ENCODE peak calls at places on chromosomes 11 and 22, in nine cellular contexts. T is PC-9; N is ovary; J is neuronal stem cell; L is mesendoderm; K is CD4-positive, alpha-beta memory T cell; M is SJSA1; A is cardiac muscle cell; X is IMR-90. W is an unnamed sample.
A peak's percentile ranks its signal among the peaks of the same experiment; 100 is the strongest.

GRCh38 chr22:49391436-49391835 is 436.2 kb downstream of the BRD1 start:
- DNase-seq in M (no peak), L (no peak), J (no peak), K (no peak), X (no peak), T (no peak), A (no peak), N (no peak), W (no peak)

GRCh38 chr11:122782222-122782621 is 56.1 kb upstream of the CRTAM start:
- DNase-seq in M (no peak), A (no peak), X (no peak), T (no peak), J (no peak), N (no peak), K (no peak), L (no peak), W (no peak)

GRCh38 chr11:4511267-4511666 is 28.8 kb downstream of the OR52K1 start:
- DNase-seq in T (no peak), J (no peak), M (no peak), X (no peak), N (peak; percentile 40), L (no peak), A (no peak), K (no peak), W (no peak)

GRCh38 chr22:27655582-27656185 is 145.9 kb downstream of the MN1 start:
- DNase-seq in K (no peak), J (no peak), L (no peak), N (no peak), M (no peak), A (no peak), X (no peak), T (no peak), W (no peak)

GRCh38 chr11:117188620-117189081 is 10.1 kb downstream of the SIDT2 start:
- DNase-seq in J (no peak), K (no peak), A (no peak), M (no peak), N (peak; percentile 41), T (no peak), L (no peak), X (no peak), W (no peak)

GRCh38 chr11:57513911-57514537 is 1.5 kb downstream of the SLC43A1 start:
- DNase-seq in N (peak; percentile 66), L (peak; percentile 64), X (peak; percentile 33), J (no peak), K (no peak), M (peak; percentile 4), T (no peak), A (peak; percentile 56), W (peak; percentile 63)

GRCh38 chr22:34019190-34019845 is 99.0 kb upstream of the LARGE1 start:
- DNase-seq in K (no peak), N (no peak), L (peak; percentile 5), A (no peak), X (no peak), T (no peak), M (no peak), J (no peak), W (no peak)

GRCh38 chr22:19450363-19451175 is 3.1 kb upstream of the C22orf39 start:
- DNase-seq in M (no peak), T (no peak), J (no peak), A (no peak), N (no peak), K (no peak), X (peak; percentile 13), L (no peak), W (no peak)

GRCh38 chr11:62546244-62546936 is at the start of gene AHNAK:
- DNase-seq in T (peak; percentile 83), L (peak; percentile 72), A (peak; percentile 73), X (peak; percentile 52), M (no peak), J (peak; percentile 61), N (peak; percentile 87), K (peak; percentile 77), W (peak; percentile 86)

GRCh38 chr11:88384004-88384677 is 46.6 kb upstream of the CTSC start:
- DNase-seq in M (no peak), N (no peak), A (peak; percentile 44), T (no peak), J (no peak), K (no peak), L (no peak), X (peak; percentile 47), W (no peak)

GRCh38 chr22:47019012-47019790 is 256.8 kb downstream of the TBC1D22A start:
- DNase-seq in N (peak; percentile 82), L (no peak), A (peak; percentile 46), J (no peak), T (no peak), X (no peak), M (no peak), K (no peak), W (no peak)

GRCh38 chr11:95299078-95299611 is 68.1 kb upstream of the SESN3 start:
- DNase-seq in K (no peak), M (no peak), J (no peak), N (no peak), T (no peak), A (no peak), L (no peak), X (no peak), W (no peak)

GRCh38 chr11:20474176-20474950 is 86.8 kb downstream of the PRMT3 start:
- DNase-seq in N (no peak), A (no peak), K (no peak), T (no peak), L (peak; percentile 51), X (no peak), M (no peak), J (no peak), W (peak; percentile 13)

GRCh38 chr11:133836076-133836548 is 9.2 kb downstream of the SPATA19 start:
- DNase-seq in K (no peak), A (no peak), N (no peak), X (no peak), M (no peak), J (no peak), L (no peak), T (no peak), W (no peak)
- H3K4me1 ChIP-seq in K (no peaks in the 10 kb centered on the region), A (no peaks in the 10 kb centered on the region), N (no peaks in the 10 kb centered on the region), X (no peaks in the 10 kb centered on the region), M (no peaks in the 10 kb centered on the region), J (no peaks in the 10 kb centered on the region), L (no peaks in the 10 kb centered on the region), T (no peaks in the 10 kb centered on the region), W (no peaks in the 10 kb centered on the region)

DNA sequence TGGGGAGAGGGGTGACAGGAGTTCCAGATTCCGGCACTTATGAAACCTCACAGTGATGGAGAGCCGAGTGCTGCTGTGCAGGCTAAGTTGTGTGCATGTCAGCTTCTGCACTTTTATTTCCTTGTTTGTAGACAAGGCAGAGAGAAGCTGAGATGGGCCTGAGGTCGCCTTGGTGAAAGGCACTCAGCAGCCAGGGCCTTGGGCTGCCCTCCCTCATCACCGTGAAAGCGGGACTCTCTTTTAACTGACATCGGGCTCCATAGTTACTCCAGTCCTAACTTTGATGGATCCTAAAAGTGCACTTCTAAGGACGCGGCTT is 7.6 kb downstream of the CD81 start:
- DNase-seq in J (no peak), T (no peak), A (no peak), X (no peak), K (peak; percentile 25), L (no peak), N (no peak), M (no peak), W (no peak)
- H3K4me1 ChIP-seq in J (peaks cover 34% of the 10 kb centered on the region), T (no peaks in the 10 kb centered on the region), A (peaks cover 25% of the 10 kb centered on the region), X (peaks cover 53% of the 10 kb centered on the region), K (peaks cover 80% of the 10 kb centered on the region), L (peaks cover 3% of the 10 kb centered on the region), N (peaks cover 67% of the 10 kb centered on the region), M (peaks cover 45% of the 10 kb centered on the region), W (peaks cover 13% of the 10 kb centered on the region)

DNA sequence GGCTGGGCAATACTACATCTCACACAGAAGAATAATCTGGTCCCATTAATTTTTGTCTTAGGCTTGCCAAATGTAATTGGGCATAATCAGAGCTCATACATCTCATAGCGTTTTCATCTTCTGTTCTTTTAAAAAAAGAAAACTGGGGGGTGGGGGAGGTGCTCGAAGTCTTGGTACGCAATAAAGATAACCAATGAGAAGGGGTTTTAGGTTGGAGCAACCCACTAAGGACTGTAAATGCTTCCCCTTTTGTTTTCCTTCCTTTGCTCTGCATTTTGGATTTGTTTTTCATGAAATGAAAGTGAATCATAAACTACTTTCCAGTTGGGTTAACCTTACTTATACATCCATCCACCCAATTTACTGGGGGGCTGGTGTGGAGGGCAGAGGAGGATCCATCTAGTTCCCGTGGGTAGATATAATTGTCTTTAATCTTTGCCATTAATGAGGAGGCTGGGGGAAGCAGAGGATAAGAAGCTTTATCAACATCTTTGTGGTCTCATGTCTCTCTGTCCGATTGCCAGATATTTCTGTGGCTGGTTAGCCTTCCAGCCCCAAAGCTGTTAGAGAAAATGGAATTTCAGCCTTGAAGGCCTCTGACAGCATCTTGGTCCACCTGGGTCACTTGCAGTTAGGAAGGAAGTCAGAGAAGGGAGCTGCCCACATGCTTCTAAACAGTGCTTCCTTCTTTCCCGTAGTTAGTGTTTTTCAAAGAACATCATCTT is 57.1 kb downstream of the ABTB2 start:
- DNase-seq in T (no peak), N (no peak), K (no peak), A (peak; percentile 41), L (no peak), M (no peak), J (no peak), X (no peak), W (no peak)
- H3K4me1 ChIP-seq in T (peaks cover 93% of the 10 kb centered on the region), N (no peaks in the 10 kb centered on the region), K (no peaks in the 10 kb centered on the region), A (peaks cover 49% of the 10 kb centered on the region), L (peaks cover 14% of the 10 kb centered on the region), M (peaks cover 26% of the 10 kb centered on the region), J (peaks cover 13% of the 10 kb centered on the region), X (peaks cover 13% of the 10 kb centered on the region), W (peaks cover 28% of the 10 kb centered on the region)

DNA sequence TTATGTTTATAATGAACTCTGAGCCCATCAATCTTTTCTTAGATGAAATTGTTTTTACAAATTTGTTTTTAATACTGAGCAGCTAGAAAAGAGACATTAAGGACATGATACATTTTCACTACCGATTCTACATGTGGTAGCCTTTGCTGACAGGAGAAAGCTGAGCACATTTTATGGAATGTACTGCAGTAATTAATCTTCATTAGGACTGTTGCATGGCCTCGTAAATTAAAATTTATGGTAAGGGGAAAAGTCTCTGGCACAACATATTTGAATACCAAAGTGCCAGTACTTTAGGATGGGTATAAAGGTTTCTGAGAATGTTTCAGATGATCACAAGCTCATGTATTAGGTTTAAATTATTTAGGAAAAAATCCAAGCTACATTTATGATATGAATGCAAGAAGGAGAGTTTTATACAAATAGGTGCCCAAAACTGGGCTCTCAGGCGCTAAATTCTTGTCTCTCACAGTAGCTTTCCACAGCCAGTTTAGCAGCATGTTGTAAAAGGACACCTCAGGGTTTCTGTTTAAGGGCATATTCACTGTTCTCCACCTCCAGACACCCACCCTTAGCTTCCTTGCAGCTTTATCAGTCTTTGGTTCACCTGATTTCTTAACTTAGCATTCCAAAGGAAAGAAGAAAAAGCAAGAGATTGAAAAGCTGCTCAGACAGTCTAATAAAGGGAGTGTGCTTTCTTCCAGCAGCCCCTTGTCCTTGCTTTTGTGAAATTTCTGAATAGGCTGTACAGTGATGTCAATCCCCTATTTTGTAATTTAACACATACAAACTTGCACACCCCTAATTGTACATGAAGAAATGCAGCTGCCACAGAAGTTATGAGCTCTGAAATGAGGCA is 261.9 kb downstream of the DDX10 start:
- DNase-seq in M (no peak), N (no peak), K (no peak), A (no peak), L (peak; percentile 66), T (no peak), J (no peak), X (no peak), W (peak; percentile 11)
- H3K4me1 ChIP-seq in M (peaks cover 38% of the 10 kb centered on the region), N (no peaks in the 10 kb centered on the region), K (no peaks in the 10 kb centered on the region), A (peaks cover 27% of the 10 kb centered on the region), L (peaks cover 4% of the 10 kb centered on the region), T (peaks cover 16% of the 10 kb centered on the region), J (peaks cover 9% of the 10 kb centered on the region), X (peaks cover 17% of the 10 kb centered on the region), W (peaks cover 31% of the 10 kb centered on the region)

GRCh38 chr11:1571760-1572199 is 291 bp downstream of the DUSP8 start:
- DNase-seq in M (no peak), A (no peak), T (no peak), K (no peak), N (no peak), X (no peak), L (no peak), J (no peak), W (no peak)
- H3K4me1 ChIP-seq in M (peaks cover 11% of the 10 kb centered on the region), A (peaks cover 3% of the 10 kb centered on the region), T (no peaks in the 10 kb centered on the region), K (peaks cover 30% of the 10 kb centered on the region), N (no peaks in the 10 kb centered on the region), X (peaks cover 3% of the 10 kb centered on the region), L (peaks cover 6% of the 10 kb centered on the region), J (peaks cover 18% of the 10 kb centered on the region), W (peaks cover 25% of the 10 kb centered on the region)

W was measured in neural progenitor cell.